ENCODE peak calls at places on chromosomes 12 and 14, in four cellular contexts. One of them, this sample, is unnamed. For H3K36me3, the result is how much of the 10 kb centered on the place peaks cover.

GRCh38 chr12:94074970-94075695 is 73.2 kb upstream of the PLXNC1 start:
- DNase-seq in GM23248: peak
- DNase-seq in fibroblast of lung: peak
- DNase-seq in bronchial epithelial cell: peak
- DNase-seq in this sample: peak

GRCh38 chr14:22887990-22888378 is 5.0 kb downstream of the REM2 start:
- DNase-seq in bronchial epithelial cell: no peak
- DNase-seq in GM23248: no peak
- DNase-seq in fibroblast of lung: no peak
- DNase-seq in this sample: no peak

GRCh38 chr12:45540661-45541341 is 188.7 kb upstream of the ARID2 start:
- DNase-seq in GM23248: no peak
- DNase-seq in fibroblast of lung: no peak
- DNase-seq in bronchial epithelial cell: no peak
- DNase-seq in this sample: no peak

GRCh38 chr12:78229491-78230209 is 399.0 kb downstream of the NAV3 start:
- DNase-seq in fibroblast of lung: peak
- DNase-seq in GM23248: peak
- DNase-seq in bronchial epithelial cell: peak
- DNase-seq in this sample: peak

GRCh38 chr14:89618821-89619551 is 202.0 kb upstream of the FOXN3 start:
- DNase-seq in GM23248: peak
- DNase-seq in bronchial epithelial cell: peak
- DNase-seq in fibroblast of lung: peak
- DNase-seq in this sample: peak

GRCh38 chr14:93893550-93894329 is 33.4 kb upstream of the FAM181A start:
- DNase-seq in bronchial epithelial cell: no peak
- DNase-seq in GM23248: peak
- DNase-seq in fibroblast of lung: no peak
- DNase-seq in this sample: peak

GRCh38 chr12:64452559-64453329 is 824 bp downstream of the TBK1 start:
- DNase-seq in bronchial epithelial cell: peak
- DNase-seq in fibroblast of lung: peak
- DNase-seq in GM23248: peak
- DNase-seq in this sample: no peak

GRCh38 chr12:115846516-115846915 is 431.0 kb downstream of the MED13L start:
- DNase-seq in fibroblast of lung: no peak
- DNase-seq in bronchial epithelial cell: no peak
- DNase-seq in GM23248: no peak
- DNase-seq in this sample: no peak

GRCh38 chr14:105050551-105050897 is 14.7 kb downstream of the GPR132 start:
- DNase-seq in fibroblast of lung: no peak
- DNase-seq in bronchial epithelial cell: peak
- DNase-seq in GM23248: peak
- DNase-seq in this sample: peak

GRCh38 chr12:53378222-53378621 is 1.8 kb upstream of the SP1 start:
- DNase-seq in GM23248: no peak
- DNase-seq in fibroblast of lung: no peak
- DNase-seq in bronchial epithelial cell: no peak
- DNase-seq in this sample: no peak

GRCh38 chr14:68782091-68782981 is 10.5 kb downstream of the ZFP36L1 start:
- DNase-seq in GM23248: no peak
- DNase-seq in fibroblast of lung: no peak
- DNase-seq in bronchial epithelial cell: no peak
- DNase-seq in this sample: no peak

GRCh38 chr12:57771271-57771872 is 533 bp downstream of the METTL1 start:
- DNase-seq in GM23248: peak
- DNase-seq in fibroblast of lung: peak
- DNase-seq in bronchial epithelial cell: peak
- DNase-seq in this sample: peak

GRCh38 chr14:51616724-51617409 is 34.8 kb upstream of the FRMD6 start:
- DNase-seq in GM23248: peak
- DNase-seq in fibroblast of lung: peak
- DNase-seq in bronchial epithelial cell: peak
- DNase-seq in this sample: no peak

GRCh38 chr12:2559931-2560715 is 234.6 kb upstream of the FKBP4 start:
- DNase-seq in GM23248: no peak
- DNase-seq in bronchial epithelial cell: no peak
- DNase-seq in fibroblast of lung: no peak
- DNase-seq in this sample: no peak

GRCh38 chr12:92089559-92089958 is 56.1 kb downstream of the BTG1 start:
- DNase-seq in fibroblast of lung: peak
- DNase-seq in bronchial epithelial cell: no peak
- DNase-seq in GM23248: no peak
- DNase-seq in this sample: no peak

GRCh38 chr12:67056329-67056728 is 212.8 kb upstream of the CAND1 start:
- DNase-seq in GM23248: no peak
- DNase-seq in fibroblast of lung: no peak
- DNase-seq in bronchial epithelial cell: peak
- DNase-seq in this sample: no peak

GRCh38 chr12:106123551-106123991 is 15.2 kb downstream of the NUAK1 start:
- DNase-seq in GM23248: peak
- DNase-seq in fibroblast of lung: peak
- DNase-seq in bronchial epithelial cell: no peak
- DNase-seq in this sample: no peak

GRCh38 chr12:63129927-63130326 is 21.1 kb downstream of the AVPR1A start:
- DNase-seq in fibroblast of lung: no peak
- DNase-seq in bronchial epithelial cell: no peak
- DNase-seq in GM23248: no peak
- DNase-seq in this sample: no peak

GRCh38 chr12:27429606-27430005 is 16.9 kb upstream of the SMCO2 start:
- DNase-seq in bronchial epithelial cell: no peak
- DNase-seq in GM23248: no peak
- DNase-seq in fibroblast of lung: peak
- DNase-seq in this sample: no peak

GRCh38 chr14:65620195-65620594 is 207.7 kb downstream of the FUT8 start:
- DNase-seq in GM23248: no peak
- DNase-seq in bronchial epithelial cell: peak
- DNase-seq in fibroblast of lung: no peak
- DNase-seq in this sample: no peak

GRCh38 chr12:2149091-2149490 is 96.3 kb downstream of the CACNA1C start:
- DNase-seq in GM23248: peak
- DNase-seq in bronchial epithelial cell: no peak
- DNase-seq in fibroblast of lung: peak
- DNase-seq in this sample: no peak

GRCh38 chr12:49259452-49259851 is 5.4 kb upstream of the TUBA1C start:
- DNase-seq in bronchial epithelial cell: peak
- DNase-seq in GM23248: no peak
- DNase-seq in fibroblast of lung: no peak
- DNase-seq in this sample: no peak

GRCh38 chr14:70023871-70024270 is 144.7 kb downstream of the SMOC1 start:
- DNase-seq in GM23248: no peak
- DNase-seq in bronchial epithelial cell: no peak
- DNase-seq in fibroblast of lung: no peak
- DNase-seq in this sample: no peak

DNA sequence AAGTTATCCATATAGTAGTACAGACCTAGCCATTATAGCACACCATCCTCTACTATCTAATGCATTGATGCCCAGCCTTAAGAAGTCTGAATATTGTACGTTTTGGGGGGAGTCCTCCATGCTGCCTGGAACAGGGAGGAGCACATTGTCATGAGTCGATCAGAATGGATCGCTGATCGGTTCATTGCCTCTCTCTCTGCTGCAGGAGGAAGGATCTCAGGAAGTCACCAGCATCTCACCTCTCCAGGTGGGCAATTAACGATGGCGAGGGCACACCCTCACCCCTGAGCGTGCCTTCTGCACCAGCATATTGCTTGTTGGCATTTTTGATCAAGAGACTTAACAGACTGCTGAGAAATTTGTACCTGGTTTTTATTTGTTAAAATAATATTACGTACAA is 11.5 kb downstream of the CCND2 start:
- DNase-seq in bronchial epithelial cell: no peak
- DNase-seq in GM23248: no peak
- DNase-seq in fibroblast of lung: no peak
- DNase-seq in this sample: no peak
- H3K36me3 ChIP-seq in bronchial epithelial cell: half or more
- H3K36me3 ChIP-seq in GM23248: under half
- H3K36me3 ChIP-seq in fibroblast of lung: under half
- H3K36me3 ChIP-seq in this sample: under half

DNA sequence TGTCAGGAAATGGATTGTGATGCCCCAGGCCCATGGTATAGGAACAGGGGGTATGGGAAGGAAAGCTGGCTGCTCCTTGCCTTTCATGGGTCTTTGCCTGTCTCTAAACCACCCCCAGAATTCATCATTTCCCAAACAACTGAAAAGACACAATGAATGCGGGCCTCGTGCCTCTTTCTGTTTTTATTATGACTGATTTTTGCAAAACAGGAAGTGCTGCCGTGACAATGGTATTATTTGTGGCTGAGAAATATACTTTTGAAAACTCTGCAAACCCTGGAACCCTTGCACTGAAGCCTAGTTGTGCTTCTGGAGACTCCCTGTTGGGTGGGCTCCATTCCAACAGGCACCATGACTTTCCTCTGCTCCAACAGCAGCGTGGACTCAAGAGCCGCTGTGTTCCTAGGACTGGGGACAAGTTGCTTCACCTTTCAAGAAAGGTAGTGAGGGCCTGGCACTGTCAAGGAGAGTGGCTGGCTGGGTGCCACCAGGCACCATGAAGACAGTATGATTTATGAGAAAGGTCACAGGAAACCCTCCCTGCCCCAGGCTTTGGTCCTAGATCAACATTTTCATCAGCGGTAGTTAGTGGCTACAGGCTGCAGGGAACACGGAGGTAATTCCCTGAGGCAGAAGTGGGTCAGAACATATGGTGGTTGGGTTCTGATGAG is 4.8 kb upstream of the DGLUCY start:
- DNase-seq in bronchial epithelial cell: no peak
- DNase-seq in fibroblast of lung: no peak
- DNase-seq in GM23248: no peak
- DNase-seq in this sample: no peak
- H3K4me3 ChIP-seq in bronchial epithelial cell: no peak
- H3K4me3 ChIP-seq in fibroblast of lung: no peak
- H3K4me3 ChIP-seq in GM23248: no peak
- H3K4me3 ChIP-seq in this sample: no peak

DNA sequence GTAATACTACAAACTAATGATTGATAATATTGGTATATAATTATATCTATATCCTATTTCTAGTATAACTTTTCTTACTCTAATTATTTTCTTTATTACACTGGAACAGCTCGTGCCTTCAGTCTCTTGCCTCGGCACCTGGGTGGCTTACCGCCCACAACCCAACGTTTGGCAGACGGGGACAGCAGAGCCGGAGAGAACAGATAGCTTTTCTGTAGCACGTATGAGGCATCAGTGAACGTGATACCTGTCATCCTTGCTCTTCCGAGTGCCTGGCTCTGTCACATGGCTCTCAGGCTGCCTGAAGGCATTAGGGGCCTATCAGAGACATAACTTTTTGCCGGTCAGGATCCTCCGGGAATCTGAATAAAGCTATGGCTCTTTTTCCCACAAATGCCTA is 5.5 kb downstream of the PUS1 start:
- DNase-seq in fibroblast of lung: no peak
- DNase-seq in GM23248: no peak
- DNase-seq in bronchial epithelial cell: no peak
- DNase-seq in this sample: no peak
- H3K36me3 ChIP-seq in fibroblast of lung: under half
- H3K36me3 ChIP-seq in GM23248: under half
- H3K36me3 ChIP-seq in bronchial epithelial cell: under half
- H3K36me3 ChIP-seq in this sample: half or more

DNA sequence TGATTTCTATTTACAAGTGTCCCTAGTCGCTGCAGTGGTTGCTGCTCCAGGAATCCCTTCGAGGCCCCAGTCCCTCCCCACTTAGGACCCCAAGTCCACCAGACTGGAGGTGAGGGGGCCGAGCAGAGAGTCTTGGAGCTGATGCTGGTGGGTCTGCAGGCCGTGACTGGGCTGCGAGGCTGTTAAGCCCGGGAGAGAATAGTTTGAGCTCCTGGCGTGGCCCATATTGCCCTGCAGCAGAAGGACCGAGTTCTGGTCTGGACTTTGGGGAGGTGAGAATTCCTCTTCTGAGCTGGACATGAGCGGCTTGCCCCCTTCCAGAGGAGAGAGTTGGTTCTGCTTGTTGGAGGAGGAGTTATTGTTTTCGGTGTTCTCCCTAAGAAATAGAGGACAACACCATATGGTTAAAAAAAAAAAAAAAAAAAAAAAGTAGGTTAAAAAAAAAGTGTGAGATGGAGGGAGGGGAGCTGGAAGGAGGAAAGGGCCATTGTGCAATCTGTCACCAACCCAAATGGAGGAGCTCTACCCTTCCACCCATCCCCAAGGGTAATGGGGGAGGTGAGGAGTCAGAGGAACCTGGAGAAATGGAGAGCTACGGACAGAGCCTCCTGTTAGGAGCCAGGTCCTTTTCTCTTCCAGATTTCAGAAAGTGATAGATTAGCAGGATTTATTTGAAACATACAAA is 2.9 kb downstream of the SIX1 start:
- DNase-seq in fibroblast of lung: peak
- DNase-seq in GM23248: peak
- DNase-seq in bronchial epithelial cell: peak
- DNase-seq in this sample: no peak
- H3K4me3 ChIP-seq in fibroblast of lung: peak
- H3K4me3 ChIP-seq in GM23248: peak
- H3K4me3 ChIP-seq in bronchial epithelial cell: peak
- H3K4me3 ChIP-seq in this sample: no peak

GRCh38 chr12:16361142-16361783 is 13.8 kb downstream of the MGST1 start:
- DNase-seq in GM23248: no peak
- DNase-seq in bronchial epithelial cell: no peak
- DNase-seq in fibroblast of lung: no peak
- DNase-seq in this sample: no peak
- H3K36me3 ChIP-seq in GM23248: half or more
- H3K36me3 ChIP-seq in bronchial epithelial cell: under half
- H3K36me3 ChIP-seq in fibroblast of lung: under half
- H3K36me3 ChIP-seq in this sample: under half

DNA sequence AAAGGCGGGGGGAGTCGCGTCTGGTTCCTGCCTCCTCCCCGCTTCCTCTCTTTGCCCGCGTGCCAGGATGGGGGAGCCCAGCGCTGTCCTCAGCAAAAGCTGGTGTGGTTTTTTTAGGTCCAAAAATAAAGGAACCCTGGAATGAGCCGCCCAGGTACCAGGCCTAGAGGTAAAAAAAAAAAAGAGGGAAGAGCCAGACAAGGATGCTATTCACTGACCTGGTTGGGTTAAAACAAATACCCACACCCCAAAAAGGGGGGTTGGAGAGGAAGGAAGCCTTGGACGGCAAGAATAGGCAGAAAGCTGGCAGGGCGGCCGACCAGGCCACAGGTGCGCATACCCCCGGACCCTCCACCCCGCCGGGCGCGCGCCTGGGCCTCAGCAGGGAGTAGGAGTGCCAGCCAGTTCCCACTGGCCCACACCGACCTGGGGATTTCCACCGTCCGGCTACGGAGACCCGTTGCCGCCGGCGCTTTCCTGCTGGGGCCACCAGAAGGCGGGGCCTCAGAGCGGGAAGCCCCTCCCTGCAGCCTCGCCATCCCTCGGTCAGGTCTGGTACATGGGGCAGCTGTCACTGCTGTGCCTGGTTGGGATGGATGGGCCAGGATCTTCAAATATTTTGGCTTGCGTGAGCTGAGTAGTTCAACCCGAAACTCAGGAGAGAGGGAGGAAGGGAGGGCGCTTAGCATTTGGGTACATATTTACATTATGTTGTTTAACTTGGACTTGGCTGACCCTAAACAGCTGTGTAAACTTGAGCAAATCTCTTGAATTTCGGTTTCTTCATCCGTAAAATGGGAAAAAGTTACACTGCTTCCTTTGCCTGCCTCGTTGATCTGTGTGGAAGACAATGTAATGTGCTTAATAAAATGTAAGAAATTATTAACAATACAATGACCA is 5.4 kb upstream of the IRF2BPL start:
- DNase-seq in bronchial epithelial cell: peak
- DNase-seq in fibroblast of lung: peak
- DNase-seq in GM23248: peak
- DNase-seq in this sample: peak
- H3K4me3 ChIP-seq in bronchial epithelial cell: peak
- H3K4me3 ChIP-seq in fibroblast of lung: peak
- H3K4me3 ChIP-seq in GM23248: peak
- H3K4me3 ChIP-seq in this sample: peak